ENCODE peak calls at places on chromosome 20, in five cellular contexts. P is AML-193; H is ELR; E is effector CD4-positive, alpha-beta T cell; C is GM12892. O is an unnamed sample.

GRCh38 chr20:22862645-22863230 is 172.4 kb upstream of the SSTR4 start:
- DNase-seq in E (no peak), H (no peak), C (no peak), P (no peak), O (no peak)

GRCh38 chr20:62591122-62591468 is 51.2 kb upstream of the SLCO4A1 start:
- DNase-seq in P (no peak), C (no peak), H (no peak), E (no peak), O (no peak)

GRCh38 chr20:5674176-5674660 is 76.0 kb upstream of the SHLD1 start:
- DNase-seq in C (peak), P (peak), E (peak), H (peak), O (peak)

GRCh38 chr20:40687384-40688128 is 1.5 kb downstream of the MAFB start:
- DNase-seq in C (no peak), H (peak), P (no peak), E (no peak), O (no peak)

GRCh38 chr20:23879811-23880374 is 345 bp upstream of the CST5 start:
- DNase-seq in E (no peak), H (no peak), C (no peak), P (no peak), O (no peak)

GRCh38 chr20:17518339-17519052 is 12.7 kb downstream of the BFSP1 start:
- DNase-seq in E (no peak), C (no peak), P (no peak), H (peak), O (no peak)

GRCh38 chr20:855466-856360 is 22.2 kb downstream of the FAM110A start:
- DNase-seq in C (no peak), E (no peak), H (no peak), P (no peak), O (no peak)

GRCh38 chr20:13382786-13383185 is 161.7 kb downstream of the ISM1 start:
- DNase-seq in E (no peak), H (no peak), C (no peak), P (no peak), O (no peak)

GRCh38 chr20:19815553-19815991 is 57.5 kb downstream of the RIN2 start:
- DNase-seq in E (no peak), P (no peak), H (peak), C (no peak), O (peak)

GRCh38 chr20:12660918-12661317 is 347.9 kb upstream of the SPTLC3 start:
- DNase-seq in E (no peak), C (no peak), H (peak), P (no peak), O (peak)